ENCODE peak calls at places on chromosomes 16 and 17, in four cellular contexts. G is CD8-positive, alpha-beta memory T cell; I is lower lobe of right lung; P is tibial artery. D is an unnamed sample. For H3K36me3, the result is how much of the 10 kb centered on the place peaks cover.

GRCh38 chr17:81019563-81020442 is 15.1 kb upstream of the BAIAP2 start:
- DNase-seq in P (no peak), G (no peak), I (peak), D (no peak)

GRCh38 chr17:71934520-71934919 is 186.3 kb upstream of the SOX9 start:
- DNase-seq in P (no peak), I (no peak), G (no peak), D (no peak)

GRCh38 chr17:1718362-1719165 is 5.9 kb upstream of the WDR81 start:
- DNase-seq in G (no peak), I (no peak), P (no peak), D (no peak)

GRCh38 chr17:80871341-80871740 is 120.3 kb upstream of the CHMP6 start:
- DNase-seq in G (no peak), I (peak), P (no peak), D (peak)

GRCh38 chr17:71726320-71726719 is 394.5 kb upstream of the SOX9 start:
- DNase-seq in I (no peak), G (no peak), P (no peak), D (no peak)

GRCh38 chr17:63134867-63135266 is 168.8 kb downstream of the TANC2 start:
- DNase-seq in I (no peak), P (no peak), G (no peak), D (no peak)

GRCh38 chr17:59825533-59826316 is 67.0 kb downstream of the TUBD1 start:
- DNase-seq in G (no peak), P (no peak), I (no peak), D (no peak)

GRCh38 chr16:4655801-4656200 is 31.2 kb downstream of the MGRN1 start:
- DNase-seq in I (no peak), G (no peak), P (no peak), D (no peak)

GRCh38 chr17:55110521-55110920 is 142.0 kb downstream of the STXBP4 start:
- DNase-seq in I (no peak), P (no peak), G (no peak), D (no peak)

GRCh38 chr16:19864566-19864965 is 20.1 kb downstream of the GPRC5B start:
- DNase-seq in I (peak), G (no peak), P (no peak), D (no peak)

GRCh38 chr17:386145-386876 is 33.7 kb upstream of the RPH3AL start:
- DNase-seq in P (peak), G (peak), I (peak), D (peak)

GRCh38 chr16:69890114-69890890 is 60.8 kb upstream of the CLEC18A start:
- DNase-seq in G (no peak), P (peak), I (no peak), D (no peak)

GRCh38 chr16:9199751-9200150 is 108.3 kb downstream of the HAPSTR1 start:
- DNase-seq in I (no peak), G (no peak), P (no peak), D (no peak)

DNA sequence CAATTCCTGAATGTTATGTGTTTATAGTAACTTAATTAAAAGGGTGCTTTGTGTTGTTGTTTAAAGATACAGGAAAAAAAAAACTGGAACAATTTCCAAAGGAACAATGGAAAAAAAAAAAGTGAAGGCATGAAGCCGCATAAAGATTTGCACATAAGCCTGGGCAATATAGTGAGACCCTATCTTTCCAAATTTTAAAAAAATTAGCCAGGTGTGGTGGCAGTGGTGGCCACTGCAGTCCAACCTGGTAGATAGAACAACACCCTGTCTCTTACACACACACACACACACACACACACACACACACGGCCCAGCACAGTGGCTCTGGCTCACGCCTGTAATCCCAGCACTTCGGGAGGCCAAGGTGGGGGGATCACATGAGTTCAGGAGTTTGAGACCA is 21.9 kb downstream of the GJC1 start:
- DNase-seq in G (no peak), I (no peak), P (no peak), D (no peak)
- H3K36me3 ChIP-seq in G (under half), I (under half), P (under half), D (under half)

GRCh38 chr16:71681360-71681759 is 43.1 kb downstream of the PHLPP2 start:
- DNase-seq in G (no peak), I (no peak), P (no peak), D (no peak)
- H3K36me3 ChIP-seq in G (under half), I (half or more), P (half or more), D (under half)

GRCh38 chr16:84656557-84657130 is 8.3 kb downstream of the KLHL36 start:
- DNase-seq in G (no peak), I (no peak), P (no peak), D (no peak)
- H3K36me3 ChIP-seq in G (half or more), I (half or more), P (half or more), D (under half)

DNA sequence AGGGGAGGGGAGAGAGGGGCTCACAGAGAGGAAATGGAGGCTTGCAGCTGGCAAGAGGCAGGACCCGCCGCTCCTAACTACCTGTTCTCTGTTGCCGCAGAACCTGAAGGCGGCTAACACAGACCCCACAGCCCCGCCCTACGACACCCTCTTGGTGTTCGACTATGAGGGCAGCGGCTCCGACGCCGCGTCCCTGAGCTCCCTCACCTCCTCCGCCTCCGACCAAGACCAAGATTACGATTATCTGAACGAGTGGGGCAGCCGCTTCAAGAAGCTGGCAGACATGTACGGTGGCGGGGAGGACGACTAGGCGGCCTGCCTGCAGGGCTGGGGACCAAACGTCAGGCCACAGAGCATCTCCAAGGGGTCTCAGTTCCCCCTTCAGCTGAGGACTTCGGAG is 39.0 kb upstream of the CDH1 start:
- DNase-seq in G (no peak), P (no peak), I (no peak), D (no peak)
- H3K36me3 ChIP-seq in G (under half), P (under half), I (under half), D (under half)

GRCh38 chr16:75629132-75629531 is 6.1 kb upstream of the ADAT1 start:
- DNase-seq in P (no peak), I (no peak), G (no peak), D (no peak)

GRCh38 chr16:75627856-75628255 is 4.8 kb upstream of the ADAT1 start:
- DNase-seq in P (no peak), I (no peak), G (peak), D (no peak)

GRCh38 chr16:75626806-75627205 is 3.7 kb upstream of the ADAT1 start:
- DNase-seq in P (no peak), G (no peak), I (no peak), D (no peak)

GRCh38 chr16:75624921-75625334 is 1.8 kb upstream of the ADAT1 start:
- DNase-seq in I (no peak), P (no peak), G (no peak), D (no peak)

GRCh38 chr16:75628351-75628750 is 5.3 kb upstream of the ADAT1 start:
- DNase-seq in I (no peak), G (no peak), P (no peak), D (no peak)
- H3K36me3 ChIP-seq in I (half or more), G (half or more), P (half or more), D (half or more)

DNA sequence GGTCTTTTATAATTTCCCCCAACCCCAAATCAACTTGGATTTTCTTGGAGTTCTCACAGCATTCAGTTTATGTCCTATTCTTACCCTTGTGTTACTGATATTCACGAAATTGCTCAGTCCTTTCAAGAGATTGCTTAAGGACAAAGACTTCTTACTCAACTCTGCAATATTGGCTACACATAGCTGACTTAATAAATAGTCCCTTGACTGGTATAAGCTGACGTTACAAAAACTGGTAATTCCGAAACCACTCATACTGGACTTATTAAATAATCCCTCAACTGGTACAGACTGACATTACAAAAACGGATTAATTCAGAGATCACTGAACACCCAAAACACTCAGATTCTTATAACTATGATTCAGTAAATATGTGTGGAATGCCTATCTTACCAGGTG is 860 bp downstream of the TIGD7 start:
- DNase-seq in G (no peak), P (no peak), I (no peak), D (no peak)
- H3K36me3 ChIP-seq in G (under half), P (half or more), I (under half), D (under half)